ENCODE peak calls at places on chromosomes 1 and 21, in eight cellular contexts. X is mesenchymal stem cell, Q is OCI-LY7, G is aorta, C is Peyer's patch, I is neural progenitor cell, H is heart right ventricle, L is heart left ventricle. M is an unnamed sample.

GRCh38 chr1:238177960-238178359 is 287.2 kb upstream of the ZP4 start:
- DNase-seq in X (no peak), Q (no peak), G (no peak), C (no peak), I (peak), H (no peak), L (no peak), M (no peak)

GRCh38 chr1:231020139-231020601 is 19.9 kb downstream of the FAM89A start:
- DNase-seq in X (peak), Q (no peak), G (no peak), C (no peak), I (no peak), H (peak), L (no peak), M (no peak)

GRCh38 chr1:33300673-33301072 is 20.2 kb downstream of the A3GALT2 start:
- DNase-seq in X (peak), Q (no peak), G (peak), C (peak), I (no peak), H (no peak), L (no peak), M (no peak)

GRCh38 chr1:76949503-76949902 is 82.2 kb downstream of the ST6GALNAC5 start:
- DNase-seq in X (no peak), Q (no peak), G (no peak), C (no peak), I (no peak), H (no peak), L (no peak), M (peak)

GRCh38 chr1:244801246-244801645 is 34.2 kb upstream of the COX20 start:
- DNase-seq in X (peak), Q (peak), G (no peak), C (peak), I (peak), H (peak), L (peak), M (no peak)

GRCh38 chr21:41536076-41536826 is 28.3 kb upstream of the TMPRSS2 start:
- DNase-seq in X (no peak), Q (no peak), G (no peak), C (no peak), I (no peak), H (no peak), L (no peak), M (no peak)

GRCh38 chr1:26959722-26960624 is at the start of gene KDF1:
- DNase-seq in X (no peak), Q (no peak), G (no peak), C (peak), I (peak), H (no peak), L (no peak), M (no peak)

GRCh38 chr1:2172551-2173146 is 21.9 kb downstream of the FAAP20 start:
- DNase-seq in X (no peak), Q (no peak), G (peak), C (no peak), I (no peak), H (no peak), L (no peak), M (no peak)

GRCh38 chr1:184272178-184272866 is 114.5 kb upstream of the C1orf21 start:
- DNase-seq in X (no peak), Q (no peak), G (no peak), C (no peak), I (no peak), H (no peak), L (no peak), M (peak)

DNA sequence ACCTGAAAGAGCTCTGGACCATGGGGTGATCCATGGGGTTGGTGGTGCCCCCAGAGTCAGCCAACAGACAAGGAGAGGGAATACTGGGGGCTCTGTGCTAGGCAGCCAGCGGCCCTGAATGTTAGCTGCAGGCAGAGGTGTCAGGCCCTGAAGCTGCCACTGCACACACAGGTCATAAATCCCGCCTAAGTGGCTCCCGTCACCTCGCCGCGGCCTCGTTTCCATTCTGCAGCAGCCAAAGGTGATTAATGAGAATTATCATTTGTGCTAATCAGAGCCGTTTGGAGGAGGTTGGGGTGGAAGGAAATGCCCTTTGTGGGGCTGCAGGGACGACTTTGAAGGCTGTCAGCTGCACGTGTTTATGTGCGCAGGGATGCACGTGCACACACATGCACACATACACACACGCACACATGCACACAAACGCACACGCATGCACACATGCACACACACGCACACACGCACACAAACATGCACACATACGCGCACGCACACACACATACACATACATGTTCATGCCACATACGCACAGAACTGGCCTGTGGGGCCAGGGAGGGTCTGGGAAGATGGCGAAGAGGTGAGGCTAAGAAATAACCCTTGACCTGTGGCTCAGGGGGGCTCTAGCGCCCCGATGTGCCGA is 88.8 kb upstream of the ARHGEF16 start:
- DNase-seq in X (no peak), Q (no peak), G (no peak), C (no peak), I (no peak), H (no peak), L (no peak), M (no peak)
- H3K27ac ChIP-seq in X (no peak), Q (no peak), G (peak), C (no peak), I (no peak), H (no peak), L (peak), M (no peak)

GRCh38 chr1:229896306-229896705 is 170.7 kb upstream of the GALNT2 start:
- DNase-seq in X (no peak), Q (no peak), G (no peak), C (no peak), I (no peak), H (no peak), L (no peak), M (no peak)
- H3K27ac ChIP-seq in X (no peak), Q (no peak), G (no peak), C (no peak), I (no peak), H (no peak), L (no peak), M (no peak)

DNA sequence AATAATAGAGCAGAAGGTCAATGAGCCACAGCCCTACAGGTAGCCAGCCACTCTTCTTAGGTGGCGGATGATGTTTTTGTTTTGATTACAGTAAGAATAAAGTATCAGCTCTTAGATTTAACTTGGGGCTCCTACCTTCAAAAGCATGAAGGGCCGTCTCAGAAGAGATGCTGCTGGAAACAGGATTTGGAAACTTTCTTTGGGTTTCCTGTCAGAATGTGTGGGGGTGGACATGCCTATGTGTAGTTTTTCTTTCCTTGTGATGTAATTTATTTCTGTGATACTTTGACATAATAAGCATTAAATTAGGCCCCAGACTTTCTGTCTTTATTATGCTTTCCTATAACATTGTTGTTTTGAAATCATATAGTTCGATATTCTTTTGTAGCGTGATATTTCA is 1.5 kb downstream of the RAP1A start:
- DNase-seq in X (no peak), Q (no peak), G (no peak), C (no peak), I (no peak), H (no peak), L (no peak), M (no peak)
- H3K27ac ChIP-seq in X (no peak), Q (peak), G (no peak), C (peak), I (no peak), H (peak), L (peak), M (no peak)

GRCh38 chr1:94653454-94653853 is 111.9 kb upstream of the F3 start:
- DNase-seq in X (no peak), Q (no peak), G (no peak), C (no peak), I (no peak), H (no peak), L (no peak), M (no peak)
- H3K27ac ChIP-seq in X (peak), Q (no peak), G (no peak), C (no peak), I (no peak), H (no peak), L (peak), M (peak)

GRCh38 chr21:46091118-46091517 is 6.8 kb upstream of the COL6A2 start:
- DNase-seq in X (no peak), Q (no peak), G (no peak), C (no peak), I (no peak), H (no peak), L (no peak), M (peak)
- H3K27ac ChIP-seq in X (no peak), Q (no peak), G (no peak), C (peak), I (no peak), H (no peak), L (no peak), M (no peak)

GRCh38 chr1:177934927-177935326 is 34.9 kb downstream of the SEC16B start:
- DNase-seq in X (no peak), Q (no peak), G (no peak), C (no peak), I (no peak), H (peak), L (peak), M (no peak)
- H3K27ac ChIP-seq in X (no peak), Q (no peak), G (no peak), C (no peak), I (no peak), H (no peak), L (peak), M (no peak)

M was measured in SJSA1.